ENCODE peak calls at places on chromosome X, in four cellular contexts. Y, D, F and A are unnamed samples.

GRCh38 chrX:138845791-138846190 is 134.3 kb upstream of the FGF13 start:
- DNase-seq in Y (no peak), D (no peak), F (no peak), A (no peak)

GRCh38 chrX:9522756-9523155 is 57.9 kb downstream of the TBL1X start:
- DNase-seq in Y (no peak), D (no peak), F (no peak), A (no peak)

GRCh38 chrX:11129546-11129945 is 18.4 kb downstream of the HCCS start:
- DNase-seq in Y (no peak), D (no peak), F (no peak), A (no peak)

GRCh38 chrX:114626323-114626722 is 42.4 kb downstream of the HTR2C start:
- DNase-seq in Y (no peak), D (peak; percentile 2), F (no peak), A (no peak)

GRCh38 chrX:153900806-153901752 is 3.4 kb upstream of the AVPR2 start:
- DNase-seq in Y (peak; percentile 57), D (peak; percentile 68), F (peak; percentile 74), A (peak; percentile 86)

GRCh38 chrX:136710324-136710951 is 62.5 kb downstream of the CD40LG start:
- DNase-seq in Y (no peak), D (no peak), F (no peak), A (no peak)

GRCh38 chrX:23332888-23333821 is 1.5 kb upstream of the PTCHD1 start:
- DNase-seq in Y (no peak), D (no peak), F (peak; percentile 23), A (no peak)

GRCh38 chrX:12480956-12481355 is 310.3 kb upstream of the PRPS2 start:
- DNase-seq in Y (no peak), D (no peak), F (no peak), A (no peak)

GRCh38 chrX:118763489-118763888 is 36.1 kb downstream of the IL13RA1 start:
- DNase-seq in Y (no peak), D (no peak), F (no peak), A (no peak)

GRCh38 chrX:47138171-47138570 is 6.3 kb downstream of the NDUFB11 start:
- DNase-seq in Y (no peak), D (no peak), F (no peak), A (no peak)

GRCh38 chrX:136623400-136623799 is 24.6 kb upstream of the CD40LG start:
- DNase-seq in Y (no peak), D (no peak), F (no peak), A (no peak)

GRCh38 chrX:104136241-104137019 is 20.4 kb downstream of the SLC25A53 start:
- DNase-seq in Y (peak; percentile 61), D (peak; percentile 70), F (peak; percentile 82), A (peak; percentile 89)

GRCh38 chrX:132365490-132365889 is 123.3 kb downstream of the MBNL3 start:
- DNase-seq in Y (no peak), D (no peak), F (no peak), A (no peak)

GRCh38 chrX:143998261-143998660 is 114.4 kb downstream of the UBE2NL start:
- DNase-seq in Y (no peak), D (no peak), F (no peak), A (no peak)

GRCh38 chrX:20205927-20206708 is 60.6 kb downstream of the RPS6KA3 start:
- DNase-seq in Y (peak; percentile 19), D (no peak), F (no peak), A (no peak)

GRCh38 chrX:104565791-104566687 is at the start of gene IL1RAPL2:
- DNase-seq in Y (no peak), D (peak; percentile 38), F (no peak), A (no peak)

GRCh38 chrX:150529587-150529986 is 38.8 kb upstream of the MTM1 start:
- DNase-seq in Y (no peak), D (no peak), F (no peak), A (no peak)

DNA sequence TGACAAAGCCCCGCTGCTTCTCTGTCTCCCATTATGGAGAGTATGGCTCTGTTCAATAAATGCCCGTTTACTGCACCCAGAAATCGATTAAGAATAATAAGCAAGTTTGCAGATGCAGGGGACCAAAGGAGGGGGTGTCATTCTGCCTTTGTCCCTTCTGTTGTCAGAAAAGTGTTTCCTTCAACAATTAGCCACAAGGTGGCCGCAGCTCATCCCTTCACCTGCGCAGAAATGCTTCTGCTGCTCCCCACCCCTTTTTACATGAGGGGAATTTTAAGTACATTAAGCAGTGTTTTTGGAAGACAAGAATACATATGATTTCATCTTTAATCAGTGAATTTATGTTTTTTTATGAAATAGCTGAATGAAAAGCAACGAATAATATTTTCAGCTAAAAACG is 175.6 kb upstream of the ARX start:
- DNase-seq in Y (no peak), D (peak; percentile 7), F (no peak), A (no peak)
- TF ChIP-seq CTCF in Y (no peak), D (peak; percentile 12), F (no peak), A (no peak)

GRCh38 chrX:129000018-129000417 is 523.3 kb downstream of the SMARCA1 start:
- DNase-seq in Y (no peak), D (no peak), F (no peak), A (no peak)
- TF ChIP-seq POLR2A in Y (no peak), D (no peak), F (no peak), A (no peak)

DNA sequence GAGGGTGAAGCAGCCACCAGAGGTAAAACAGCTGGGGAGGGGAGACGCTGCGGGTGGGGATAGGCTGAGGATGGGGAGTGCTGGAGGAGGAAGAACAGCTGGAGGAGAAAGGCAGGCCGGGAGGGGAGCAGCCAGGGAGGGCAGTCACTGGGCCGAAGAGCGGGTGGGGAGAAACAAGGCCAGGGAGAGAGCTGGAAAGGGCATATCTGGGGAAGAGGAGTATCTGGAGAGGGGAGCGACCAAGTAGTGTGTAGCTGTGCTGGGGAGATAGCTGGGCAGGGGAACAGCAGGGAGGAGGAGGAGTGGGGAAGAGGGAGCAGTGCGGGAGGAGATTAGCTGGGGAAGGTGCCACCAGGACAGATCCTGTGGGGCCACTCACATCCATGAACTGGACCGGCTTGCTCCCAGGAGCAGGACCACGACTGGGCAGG is 2.7 kb downstream of the SLC38A5 start:
- DNase-seq in Y (no peak), D (no peak), F (no peak), A (no peak)
- H3K27ac ChIP-seq in Y (no peak overlapping the region), D (no peak overlapping the region), F (no peak overlapping the region), A (no peak overlapping the region)

GRCh38 chrX:31871989-31872388 is 800.1 kb upstream of the FTHL17 start:
- DNase-seq in Y (peak; percentile 5), D (no peak), F (no peak), A (no peak)

DNA sequence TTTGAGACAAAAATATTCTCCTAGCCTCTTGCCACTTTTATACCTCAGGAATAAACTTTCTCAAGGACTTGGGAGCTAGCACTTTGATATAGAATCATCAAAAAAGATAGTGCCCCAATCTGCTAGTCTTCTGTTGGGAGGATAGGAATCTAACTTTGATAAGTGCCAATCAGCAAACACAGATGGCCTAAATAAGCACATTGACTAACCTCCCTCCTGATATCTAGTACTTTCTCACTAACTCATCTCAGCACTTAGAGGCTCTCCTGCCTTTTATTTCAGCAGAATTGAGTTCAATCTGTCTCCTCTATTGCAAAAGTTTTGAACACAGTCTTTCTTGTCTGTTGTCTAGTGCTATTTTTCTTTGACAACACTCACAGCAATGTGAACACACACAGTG is 798.4 kb upstream of the FTHL17 start:
- DNase-seq in Y (no peak), D (no peak), F (no peak), A (no peak)
- TF ChIP-seq CTCF in Y (no peak), D (no peak), F (no peak), A (no peak)

DNA sequence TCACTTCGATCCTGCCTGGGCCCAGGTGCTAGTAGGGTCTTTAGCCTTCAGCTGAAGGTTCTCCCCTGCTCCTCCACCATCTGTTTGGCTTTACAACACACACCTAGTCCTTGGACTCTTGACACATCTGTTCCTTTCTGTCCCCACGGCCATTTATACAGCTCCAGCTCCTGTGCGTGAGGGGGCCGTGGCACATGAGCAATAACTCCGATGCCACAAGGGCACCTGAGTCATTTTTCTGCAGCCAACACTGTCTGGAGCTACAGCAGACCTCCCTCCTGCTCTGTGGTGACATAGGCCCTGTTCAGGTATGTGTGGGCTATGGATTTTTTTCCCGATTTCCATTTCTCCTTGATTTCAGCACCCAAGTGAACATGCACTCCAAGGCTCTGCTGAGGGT is 44.7 kb upstream of the BCOR start:
- DNase-seq in Y (no peak), D (no peak), F (no peak), A (no peak)
- TF ChIP-seq POLR2A in Y (no peak), D (no peak), F (no peak), A (no peak)

GRCh38 chrX:56783996-56784620 is 55.1 kb downstream of the NBDY start:
- DNase-seq in Y (no peak), D (no peak), F (peak; percentile 11), A (peak; percentile 27)

GRCh38 chrX:56783450-56783831 is 54.4 kb downstream of the NBDY start:
- DNase-seq in Y (no peak), D (no peak), F (peak; percentile 82), A (peak; percentile 91)

GRCh38 chrX:56784666-56785065 is 55.6 kb downstream of the NBDY start:
- DNase-seq in Y (no peak), D (no peak), F (no peak), A (peak; percentile 27)

GRCh38 chrX:56782791-56783449 is 53.9 kb downstream of the NBDY start:
- DNase-seq in Y (no peak), D (no peak), F (no peak), A (peak; percentile 73)

GRCh38 chrX:56782362-56782761 is 53.3 kb downstream of the NBDY start:
- DNase-seq in Y (no peak), D (no peak), F (no peak), A (no peak)
- H3K27ac ChIP-seq in Y (no peak overlapping the region), D (no peak overlapping the region), F (no peak overlapping the region), A (peak overlapping the region; percentile 82)